ENCODE peak calls at places on chromosomes 13 and 19, in six cellular contexts. N, M, R, F, G and S are unnamed samples.

GRCh38 chr19:13149628-13150186 is 468 bp downstream of the STX10 start:
- DNase-seq in N (peak; percentile 41), M (no peak), R (peak; percentile 72), F (peak; percentile 50), G (peak; percentile 39), S (peak; percentile 18)

GRCh38 chr19:343451-343931 is 1.1 kb downstream of the MIER2 start:
- DNase-seq in N (no peak), M (no peak), R (no peak), F (no peak), G (no peak), S (no peak)

GRCh38 chr13:92224052-92224821 is 825.8 kb downstream of the GPC5 start:
- DNase-seq in N (no peak), M (no peak), R (peak; percentile 18), F (no peak), G (no peak), S (no peak)

GRCh38 chr13:23865898-23866297 is 23.3 kb downstream of the MIPEP start:
- DNase-seq in N (no peak), M (no peak), R (no peak), F (no peak), G (no peak), S (no peak)

GRCh38 chr13:70203661-70204229 is 95.5 kb upstream of the KLHL1 start:
- DNase-seq in N (no peak), M (no peak), R (no peak), F (peak; percentile 49), G (no peak), S (no peak)

GRCh38 chr13:48603375-48603774 is 50.4 kb upstream of the CYSLTR2 start:
- DNase-seq in N (no peak), M (no peak), R (no peak), F (no peak), G (no peak), S (no peak)

GRCh38 chr19:19171821-19172532 is 1.9 kb upstream of the MEF2B start:
- DNase-seq in N (peak; percentile 40), M (no peak), R (peak; percentile 69), F (no peak), G (no peak), S (no peak)

GRCh38 chr13:114059428-114059827 is 73.0 kb downstream of the RASA3 start:
- DNase-seq in N (no peak), M (no peak), R (no peak), F (no peak), G (no peak), S (no peak)

GRCh38 chr13:21979156-21979819 is 308.4 kb downstream of the FGF9 start:
- DNase-seq in N (no peak), M (no peak), R (no peak), F (no peak), G (no peak), S (no peak)

GRCh38 chr13:95319551-95320274 is 18.5 kb upstream of the ABCC4 start:
- DNase-seq in N (no peak), M (no peak), R (no peak), F (no peak), G (no peak), S (no peak)

GRCh38 chr19:45967246-45967645 is 6.4 kb downstream of the NOVA2 start:
- DNase-seq in N (no peak), M (no peak), R (no peak), F (no peak), G (no peak), S (no peak)

GRCh38 chr13:108346376-108346775 is 76.9 kb downstream of the TNFSF13B start:
- DNase-seq in N (no peak), M (no peak), R (peak; percentile 44), F (no peak), G (no peak), S (no peak)

GRCh38 chr19:43905897-43906296 is 29.2 kb downstream of the ZNF45 start:
- DNase-seq in N (no peak), M (no peak), R (no peak), F (no peak), G (no peak), S (no peak)

GRCh38 chr13:45015300-45015699 is 26.0 kb downstream of the GPALPP1 start:
- DNase-seq in N (no peak), M (no peak), R (no peak), F (no peak), G (no peak), S (peak; percentile 18)

GRCh38 chr13:45521292-45521691 is 56.6 kb downstream of the COG3 start:
- DNase-seq in N (no peak), M (no peak), R (peak; percentile 35), F (no peak), G (peak; percentile 83), S (no peak)

GRCh38 chr19:3563689-3564269 is 6.4 kb upstream of the MFSD12 start:
- DNase-seq in N (no peak), M (no peak), R (no peak), F (no peak), G (no peak), S (no peak)

GRCh38 chr19:4172861-4173473 is 9.4 kb downstream of the SIRT6 start:
- DNase-seq in N (no peak), M (peak; percentile 84), R (peak; percentile 88), F (no peak), G (no peak), S (no peak)

GRCh38 chr13:114064516-114065140 is 67.8 kb downstream of the RASA3 start:
- DNase-seq in N (no peak), M (no peak), R (no peak), F (no peak), G (no peak), S (peak; percentile 26)

GRCh38 chr13:41463823-41464602 is 6.7 kb downstream of the RGCC start:
- DNase-seq in N (no peak), M (no peak), R (no peak), F (no peak), G (no peak), S (no peak)

GRCh38 chr13:33191425-33192221 is 93.9 kb downstream of the STARD13 start:
- DNase-seq in N (no peak), M (no peak), R (no peak), F (no peak), G (peak; percentile 18), S (peak; percentile 72)